ENCODE peak calls at places on chromosomes 12 and 14, in ten cellular contexts. M is HCT116, W is AG10803, V is adrenal gland, D is WTC11, C is body of pancreas, Q is PC-9, Z is tibial artery, O is A549, F is astrocyte of the spinal cord. U is an unnamed sample.

GRCh38 chr12:30296486-30296885 is 399.2 kb downstream of the IPO8 start:
- DNase-seq in O (no peak), F (no peak), W (no peak), V (no peak), D (no peak), C (no peak), Q (no peak), M (no peak), Z (no peak), U (no peak)

GRCh38 chr14:52366796-52367315 is 52.7 kb downstream of the PTGER2 start:
- DNase-seq in W (peak), V (no peak), Q (no peak), D (no peak), M (no peak), Z (no peak), F (no peak), C (no peak), O (no peak), U (no peak)

GRCh38 chr14:52313903-52314481 is at the start of gene PTGER2:
- DNase-seq in D (peak), C (peak), F (peak), M (peak), V (peak), Z (peak), Q (peak), W (peak), O (peak), U (peak)

GRCh38 chr14:37594238-37594915 is 672 bp downstream of the FOXA1 start:
- DNase-seq in Q (peak), D (peak), O (peak), W (peak), C (peak), F (peak), V (peak), M (peak), Z (no peak), U (no peak)

GRCh38 chr12:27821259-27821973 is 41.4 kb upstream of the MANSC4 start:
- DNase-seq in M (peak), C (peak), D (peak), O (peak), V (peak), Z (no peak), F (peak), Q (peak), W (peak), U (no peak)

GRCh38 chr14:80781968-80782367 is 159.6 kb downstream of the CEP128 start:
- DNase-seq in F (peak), W (peak), Q (peak), O (no peak), Z (no peak), M (no peak), C (no peak), D (no peak), V (no peak), U (no peak)

GRCh38 chr12:3330976-3331375 is 160.0 kb upstream of the PRMT8 start:
- DNase-seq in V (no peak), D (no peak), M (no peak), Z (no peak), W (no peak), Q (no peak), C (no peak), O (no peak), F (no peak), U (no peak)

GRCh38 chr12:8948711-8949524 is 527 bp downstream of the M6PR start:
- DNase-seq in W (peak), M (no peak), O (peak), D (no peak), F (peak), Z (no peak), C (no peak), V (peak), Q (no peak), U (no peak)

GRCh38 chr12:14417717-14418116 is 52.2 kb downstream of the ATF7IP start:
- DNase-seq in V (peak), W (peak), M (no peak), C (peak), D (peak), Q (peak), Z (no peak), F (peak), O (no peak), U (no peak)

GRCh38 chr12:108689314-108690190 is 41.8 kb downstream of the CORO1C start:
- DNase-seq in V (peak), W (peak), C (no peak), O (no peak), M (peak), F (peak), Z (peak), Q (no peak), D (no peak), U (peak)

GRCh38 chr12:52561880-52562449 is 9.0 kb upstream of the KRT71 start:
- DNase-seq in O (peak), F (no peak), D (no peak), C (no peak), W (no peak), Q (no peak), M (peak), V (no peak), Z (no peak), U (no peak)

GRCh38 chr12:119715268-119715620 is 47.3 kb downstream of the PRKAB1 start:
- DNase-seq in M (no peak), Z (no peak), O (no peak), F (peak), C (no peak), W (no peak), V (no peak), Q (no peak), D (no peak), U (no peak)

GRCh38 chr12:109759076-109759420 is 45.4 kb downstream of the FAM222A start:
- DNase-seq in Z (peak), O (no peak), F (no peak), M (no peak), Q (no peak), C (peak), V (peak), W (no peak), D (peak), U (no peak)

GRCh38 chr12:116142936-116143882 is 134.3 kb downstream of the MED13L start:
- DNase-seq in Z (no peak), Q (no peak), C (no peak), D (no peak), M (no peak), F (peak), V (no peak), W (peak), O (no peak), U (no peak)

GRCh38 chr14:99744199-99744872 is 48.9 kb upstream of the EML1 start:
- DNase-seq in W (peak), C (no peak), O (no peak), V (no peak), D (peak), M (no peak), F (peak), Z (no peak), Q (no peak), U (no peak)

GRCh38 chr14:99035712-99036593 is 236.0 kb downstream of the BCL11B start:
- DNase-seq in C (peak), V (peak), Q (peak), O (peak), M (peak), D (peak), W (peak), F (peak), Z (peak), U (no peak)

GRCh38 chr12:101607894-101608293 is 13.1 kb downstream of the MYBPC1 start:
- DNase-seq in Z (no peak), V (no peak), Q (no peak), W (no peak), M (no peak), F (no peak), D (no peak), O (no peak), C (peak), U (no peak)

GRCh38 chr12:62656576-62657362 is 190.1 kb downstream of the MON2 start:
- DNase-seq in V (no peak), C (no peak), W (no peak), F (no peak), Z (no peak), Q (no peak), O (no peak), D (peak), M (no peak), U (no peak)

GRCh38 chr12:65306603-65307501 is 28.4 kb downstream of the MSRB3 start:
- DNase-seq in M (peak), W (peak), D (no peak), Z (no peak), V (no peak), O (peak), Q (peak), C (no peak), F (peak), U (no peak)

GRCh38 chr12:100219328-100220109 is 18.9 kb downstream of the ACTR6 start:
- DNase-seq in M (no peak), D (no peak), F (no peak), C (no peak), V (no peak), W (no peak), O (no peak), Z (no peak), Q (no peak), U (no peak)

GRCh38 chr12:56046027-56046780 is 4.5 kb downstream of the RPS26 start:
- DNase-seq in C (no peak), M (no peak), W (no peak), Q (no peak), O (no peak), D (no peak), V (no peak), F (no peak), Z (no peak), U (no peak)

GRCh38 chr12:83142914-83143313 is 456.2 kb downstream of the TMTC2 start:
- DNase-seq in O (no peak), M (no peak), Z (no peak), Q (no peak), F (no peak), D (no peak), C (no peak), V (no peak), W (no peak), U (no peak)

GRCh38 chr12:18250313-18250916 is 10.9 kb upstream of the PIK3C2G start:
- DNase-seq in Z (no peak), V (peak), F (peak), M (peak), W (peak), O (peak), Q (peak), D (no peak), C (peak), U (no peak)

GRCh38 chr12:46209914-46210834 is 58.7 kb downstream of the SLC38A1 start:
- DNase-seq in V (no peak), Z (no peak), Q (peak), O (no peak), W (no peak), C (peak), D (no peak), M (no peak), F (no peak), U (no peak)

GRCh38 chr12:115937345-115937744 is 340.1 kb downstream of the MED13L start:
- DNase-seq in F (no peak), D (no peak), Z (no peak), Q (no peak), O (no peak), C (no peak), V (no peak), M (no peak), W (no peak), U (peak)

GRCh38 chr12:54404061-54405004 is 14.7 kb downstream of the ITGA5 start:
- DNase-seq in D (peak), O (no peak), Z (no peak), F (peak), Q (peak), M (peak), C (peak), V (no peak), W (peak), U (no peak)

GRCh38 chr12:24083787-24084186 is 134.3 kb upstream of the SOX5 start:
- DNase-seq in F (no peak), Z (no peak), C (no peak), W (no peak), Q (no peak), O (no peak), V (no peak), D (no peak), M (no peak), U (no peak)

GRCh38 chr12:49703647-49704137 is 3.5 kb downstream of the FMNL3 start:
- DNase-seq in Q (no peak), O (no peak), D (no peak), F (peak), V (no peak), C (no peak), M (no peak), Z (no peak), W (peak), U (no peak)

GRCh38 chr14:48771717-48772116 is 814.5 kb downstream of the RPS29 start:
- DNase-seq in W (no peak), V (peak), O (no peak), D (no peak), C (no peak), M (no peak), F (no peak), Z (no peak), Q (no peak), U (no peak)

GRCh38 chr14:100086361-100086760 is 21.1 kb downstream of the EVL start:
- DNase-seq in Z (no peak), V (no peak), C (no peak), Q (no peak), F (no peak), W (no peak), O (no peak), M (no peak), D (no peak), U (no peak)

GRCh38 chr12:54195736-54196347 is 7.1 kb upstream of the SMUG1 start:
- DNase-seq in M (no peak), D (no peak), C (no peak), Q (no peak), F (peak), O (no peak), V (no peak), Z (no peak), W (peak), U (no peak)

GRCh38 chr14:27205036-27205435 is 607.2 kb upstream of the NOVA1 start:
- DNase-seq in O (no peak), V (no peak), Z (no peak), F (no peak), W (no peak), C (no peak), D (no peak), M (no peak), Q (no peak), U (no peak)

GRCh38 chr12:98635657-98636323 is 8.8 kb downstream of the IKBIP start:
- DNase-seq in O (peak), F (peak), D (no peak), W (peak), M (peak), C (no peak), Z (no peak), Q (peak), V (no peak), U (no peak)

DNA sequence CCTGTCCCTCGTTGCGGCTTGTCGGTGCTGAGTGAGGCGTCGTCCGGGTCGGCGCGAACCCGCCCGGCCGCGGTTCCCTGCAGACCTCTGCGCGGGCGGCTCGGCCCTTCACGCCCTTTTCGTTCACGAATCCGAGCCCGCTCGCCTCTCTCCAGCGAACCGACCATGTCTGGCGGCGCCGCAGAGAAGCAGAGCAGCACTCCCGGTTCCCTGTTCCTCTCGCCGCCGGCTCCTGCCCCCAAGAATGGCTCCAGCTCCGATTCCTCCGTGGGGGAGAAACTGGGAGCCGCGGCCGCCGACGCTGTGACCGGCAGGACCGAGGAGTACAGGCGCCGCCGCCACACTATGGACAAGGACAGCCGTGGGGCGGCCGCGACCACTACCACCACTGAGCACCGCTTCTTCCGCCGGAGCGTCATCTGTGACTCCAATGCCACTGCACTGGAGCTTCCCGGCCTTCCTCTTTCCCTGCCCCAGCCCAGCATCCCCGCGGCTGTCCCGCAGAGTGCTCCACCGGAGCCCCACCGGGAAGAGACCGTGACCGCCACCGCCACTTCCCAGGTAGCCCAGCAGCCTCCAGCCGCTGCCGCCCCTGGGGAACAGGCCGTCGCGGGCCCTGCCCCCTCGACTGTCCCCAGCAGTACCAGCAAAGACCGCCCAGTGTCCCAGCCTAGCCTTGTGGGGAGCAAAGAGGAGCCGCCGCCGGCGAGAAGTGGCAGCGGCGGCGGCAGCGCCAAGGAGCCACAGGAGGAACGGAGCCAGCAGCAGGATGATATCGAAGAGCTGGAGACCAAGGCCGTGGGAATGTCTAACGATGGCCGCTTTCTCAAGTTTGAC is 1.2 kb downstream of the WNK1 start:
- DNase-seq in C (peak), M (no peak), Z (peak), F (peak), D (peak), W (no peak), Q (peak), V (peak), O (no peak), U (no peak)
- TF ChIP-seq CTCF in C (peak), M (no peak), Z (peak), F (peak), D (no peak), W (peak), Q (no peak), V (peak), O (no peak), U (peak)

GRCh38 chr14:76844223-76844622 is 18.0 kb downstream of the LRRC74A start:
- DNase-seq in C (peak), D (no peak), Q (peak), V (peak), M (peak), F (peak), O (peak), Z (peak), W (peak), U (no peak)
- TF ChIP-seq CTCF in C (peak), D (no peak), Q (no peak), V (peak), M (peak), F (peak), O (no peak), Z (no peak), W (peak), U (no peak)

DNA sequence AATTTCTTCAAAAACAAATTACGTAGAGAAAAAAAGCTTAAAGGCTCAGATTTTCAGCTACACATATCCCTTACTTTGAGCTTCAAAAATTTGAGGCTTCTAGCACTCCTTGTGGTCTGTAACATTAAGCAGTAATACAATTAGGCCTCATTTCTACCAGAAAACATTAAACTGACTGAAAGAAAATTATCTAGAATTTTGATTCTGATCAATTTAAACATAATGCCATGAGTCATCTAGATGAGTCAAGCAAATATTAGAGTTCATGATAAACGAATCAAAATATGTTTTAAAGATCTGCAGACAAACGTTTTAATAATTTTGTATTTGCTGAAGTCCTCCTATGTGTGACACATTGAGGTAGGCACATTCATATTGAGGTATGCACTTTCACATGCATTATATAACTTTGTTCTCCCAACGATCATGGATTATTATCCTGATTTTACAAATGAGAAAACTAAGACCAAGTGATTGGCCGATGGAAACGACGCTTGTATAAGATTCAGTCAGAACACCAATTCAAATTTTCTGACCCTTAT is 4.3 kb downstream of the OSBPL8 start:
- DNase-seq in O (no peak), D (no peak), Q (no peak), W (peak), M (no peak), F (no peak), V (no peak), Z (no peak), C (no peak), U (no peak)
- TF ChIP-seq CTCF in O (no peak), D (no peak), Q (no peak), W (peak), M (no peak), F (peak), V (no peak), Z (no peak), C (no peak), U (no peak)

GRCh38 chr14:21236948-21237797 is 32.1 kb downstream of the HNRNPC start:
- DNase-seq in O (no peak), F (no peak), M (no peak), Z (no peak), Q (no peak), C (no peak), D (no peak), V (no peak), W (no peak), U (no peak)

GRCh38 chr14:21238823-21239518 is 30.3 kb downstream of the HNRNPC start:
- DNase-seq in O (no peak), M (no peak), C (no peak), Z (no peak), W (no peak), F (no peak), D (no peak), Q (no peak), V (no peak), U (no peak)

GRCh38 chr14:21244546-21244945 is 24.7 kb downstream of the HNRNPC start:
- DNase-seq in C (no peak), O (no peak), D (no peak), Q (no peak), Z (no peak), M (no peak), F (no peak), V (no peak), W (peak), U (no peak)

GRCh38 chr14:21241218-21241819 is 27.9 kb downstream of the HNRNPC start:
- DNase-seq in V (no peak), Q (no peak), C (no peak), W (peak), M (no peak), O (no peak), Z (no peak), D (no peak), F (peak), U (no peak)

GRCh38 chr14:21240417-21240816 is 28.8 kb downstream of the HNRNPC start:
- DNase-seq in W (no peak), V (no peak), Z (no peak), D (no peak), O (no peak), M (no peak), F (no peak), C (no peak), Q (no peak), U (no peak)
- TF ChIP-seq CTCF in W (no peak), V (no peak), Z (no peak), D (no peak), O (no peak), M (no peak), F (no peak), C (no peak), Q (no peak), U (no peak)

GRCh38 chr12:11805043-11805442 is 155.6 kb downstream of the ETV6 start:
- DNase-seq in C (no peak), D (no peak), F (no peak), Z (no peak), O (no peak), M (no peak), Q (no peak), W (no peak), V (no peak), U (no peak)
- TF ChIP-seq CTCF in C (no peak), D (no peak), F (peak), Z (peak), O (no peak), M (no peak), Q (no peak), W (peak), V (no peak), U (no peak)